ENCODE peak calls at places on chromosomes 1 and 21, in six cellular contexts. P is heart right ventricle; V is SJSA1; I is cardiac muscle cell; O is effector memory CD4-positive, alpha-beta T cell; J is psoas muscle. M is an unnamed sample.

GRCh38 chr21:14864211-14865021 is 200.4 kb downstream of the NRIP1 start:
- DNase-seq in V (peak; percentile 59), I (peak; percentile 90), P (peak; percentile 68), J (peak; percentile 70), O (no peak), M (no peak)

GRCh38 chr1:154808909-154809262 is 61.2 kb downstream of the KCNN3 start:
- DNase-seq in P (no peak), O (no peak), V (no peak), J (peak; percentile 54), I (no peak), M (no peak)

GRCh38 chr1:206686486-206687249 is 2.0 kb downstream of the MAPKAPK2 start:
- DNase-seq in I (no peak), O (peak; percentile 13), V (no peak), P (no peak), J (no peak), M (no peak)

GRCh38 chr21:44996501-44996921 is 56.7 kb downstream of the SLX9 start:
- DNase-seq in I (no peak), J (peak; percentile 9), V (no peak), P (no peak), O (no peak), M (no peak)

GRCh38 chr1:36125129-36125991 is at the start of gene COL8A2:
- DNase-seq in I (peak; percentile 15), P (peak; percentile 43), O (no peak), J (peak; percentile 49), V (no peak), M (no peak)

GRCh38 chr1:165056914-165057313 is 299.6 kb downstream of the LMX1A start:
- DNase-seq in J (no peak), P (no peak), V (no peak), O (no peak), I (no peak), M (no peak)

GRCh38 chr1:42348498-42348897 is 13.5 kb upstream of the FOXJ3 start:
- DNase-seq in P (no peak), O (no peak), I (no peak), V (no peak), J (no peak), M (no peak)

GRCh38 chr1:72439036-72439435 is 156.7 kb upstream of the NEGR1 start:
- DNase-seq in O (no peak), I (peak; percentile 4), P (no peak), V (no peak), J (no peak), M (no peak)

GRCh38 chr1:79190074-79190473 is 183.5 kb upstream of the ADGRL4 start:
- DNase-seq in J (no peak), P (no peak), O (no peak), V (no peak), I (peak; percentile 31), M (no peak)

GRCh38 chr1:63115527-63115926 is 206.8 kb upstream of the FOXD3 start:
- DNase-seq in O (no peak), J (no peak), P (no peak), I (no peak), V (no peak), M (no peak)

GRCh38 chr1:31643976-31644559 is 608 bp downstream of the PEF1 start:
- DNase-seq in P (no peak), O (peak; percentile 55), J (no peak), I (no peak), V (no peak), M (no peak)
- H3K4me1 ChIP-seq in P (peaks cover 74% of the 10 kb centered on the region), O (peaks cover 8% of the 10 kb centered on the region), J (peaks cover 57% of the 10 kb centered on the region), I (peaks cover 23% of the 10 kb centered on the region), V (peaks cover 12% of the 10 kb centered on the region), M (peaks cover 75% of the 10 kb centered on the region)

DNA sequence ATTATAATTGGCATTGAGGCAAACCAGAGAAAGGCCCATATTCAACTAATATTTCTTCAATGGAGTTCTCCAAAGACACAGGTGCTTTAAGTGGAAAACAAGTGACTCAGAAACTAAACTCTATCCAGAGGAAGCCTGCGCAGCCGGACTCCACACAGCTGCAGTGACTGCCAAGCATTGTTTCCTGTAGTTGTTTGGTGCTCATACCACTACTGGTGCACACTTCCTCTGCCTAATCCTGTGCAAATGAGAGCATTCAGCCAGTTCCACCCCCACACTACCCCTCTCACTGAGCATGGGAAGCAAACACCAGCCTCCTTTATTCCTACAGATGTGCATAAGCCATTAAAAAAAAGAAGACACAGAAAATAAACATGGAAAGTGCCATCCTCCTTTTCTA is 102.9 kb downstream of the VAV3 start:
- DNase-seq in V (no peak), O (no peak), I (peak; percentile 23), P (no peak), J (no peak), M (no peak)
- H3K4me3 ChIP-seq in V (no peak overlapping the region), O (no peak overlapping the region), I (no peak overlapping the region), P (no peak overlapping the region), J (no peak overlapping the region), M (no peak overlapping the region)

GRCh38 chr21:38301321-38302214 is 44.8 kb downstream of the KCNJ15 start:
- DNase-seq in V (no peak), I (no peak), J (no peak), P (no peak), O (no peak), M (no peak)

GRCh38 chr21:38299651-38300050 is 42.9 kb downstream of the KCNJ15 start:
- DNase-seq in V (no peak), I (no peak), P (no peak), O (no peak), J (no peak), M (no peak)

GRCh38 chr21:38298833-38299232 is 42.0 kb downstream of the KCNJ15 start:
- DNase-seq in O (no peak), J (no peak), I (no peak), V (no peak), P (no peak), M (no peak)

GRCh38 chr21:38297871-38298270 is 41.1 kb downstream of the KCNJ15 start:
- DNase-seq in J (no peak), V (no peak), P (no peak), O (no peak), I (no peak), M (no peak)

GRCh38 chr21:38300180-38300579 is 43.4 kb downstream of the KCNJ15 start:
- DNase-seq in V (no peak), P (no peak), O (no peak), I (no peak), J (no peak), M (no peak)
- H3K27ac ChIP-seq in V (no peak overlapping the region), P (no peak overlapping the region), O (no peak overlapping the region), I (no peak overlapping the region), J (no peak overlapping the region), M (no peak overlapping the region)

GRCh38 chr1:232221790-232222499 is 408.0 kb downstream of the SIPA1L2 start:
- DNase-seq in J (no peak), V (no peak), P (no peak), O (no peak), I (peak; percentile 11), M (no peak)
- H3K4me1 ChIP-seq in J (no peaks in the 10 kb centered on the region), V (peaks cover 13% of the 10 kb centered on the region), P (peaks cover 1% of the 10 kb centered on the region), O (peaks cover 8% of the 10 kb centered on the region), I (peaks cover 8% of the 10 kb centered on the region), M (no peaks in the 10 kb centered on the region)

DNA sequence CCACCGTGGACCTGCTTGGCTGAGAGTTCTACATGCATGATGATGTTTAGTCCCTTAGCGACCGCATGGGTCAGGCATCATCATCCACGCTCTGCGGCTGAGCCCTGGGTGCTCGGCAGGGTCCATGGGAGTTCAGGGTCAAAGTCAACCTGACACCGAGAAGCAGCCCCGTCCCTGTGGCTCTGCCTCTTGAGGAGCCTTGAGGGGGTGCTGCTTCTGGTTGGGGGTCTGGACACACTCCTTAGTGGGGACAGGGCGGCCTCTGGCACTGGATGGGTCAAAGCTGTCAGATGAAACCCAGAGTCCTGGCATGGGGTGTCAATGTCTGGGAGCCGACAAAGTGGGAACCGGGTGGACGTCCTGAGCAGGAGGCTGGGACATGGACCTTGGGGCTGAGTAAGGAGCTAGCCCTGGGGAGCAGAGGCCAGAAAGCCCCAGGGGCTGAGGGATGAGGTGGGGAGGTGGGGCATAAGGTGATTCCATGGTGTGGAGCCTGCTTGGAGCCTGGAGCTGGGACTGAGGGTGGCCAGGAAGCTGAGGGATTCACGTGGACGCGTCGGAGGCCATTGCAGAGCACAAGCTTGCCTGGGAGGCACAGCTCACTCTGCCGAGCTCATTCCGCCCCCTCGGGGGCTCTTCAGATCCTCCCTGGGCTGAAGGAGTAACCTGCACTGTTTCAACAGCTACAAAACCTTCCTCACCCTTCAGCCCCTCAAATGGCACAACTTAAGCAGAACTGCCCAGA is 53.9 kb downstream of the UMODL1 start:
- DNase-seq in P (no peak), V (no peak), I (no peak), J (no peak), O (no peak), M (no peak)
- H3K4me3 ChIP-seq in P (no peak overlapping the region), V (no peak overlapping the region), I (no peak overlapping the region), J (no peak overlapping the region), O (no peak overlapping the region), M (no peak overlapping the region)

GRCh38 chr1:201554167-201554600 is 15.3 kb downstream of the NAV1 start:
- DNase-seq in J (no peak), I (no peak), O (no peak), P (no peak), V (no peak), M (no peak)
- H3K27ac ChIP-seq in J (peak overlapping the region; percentile 60), I (peak overlapping the region; percentile 7), O (no peak overlapping the region), P (peak overlapping the region; percentile 87), V (no peak overlapping the region), M (peak overlapping the region; percentile 49)

GRCh38 chr1:3456964-3457909 is 2.8 kb downstream of the ARHGEF16 start:
- DNase-seq in P (no peak), V (no peak), O (no peak), I (no peak), J (peak; percentile 10), M (no peak)
- H3K4me1 ChIP-seq in P (peaks cover 30% of the 10 kb centered on the region), V (peaks cover 59% of the 10 kb centered on the region), O (peaks cover 15% of the 10 kb centered on the region), I (no peaks in the 10 kb centered on the region), J (peaks cover 46% of the 10 kb centered on the region), M (peaks cover 14% of the 10 kb centered on the region)

GRCh38 chr1:224340711-224341384 is 10.9 kb upstream of the NVL start:
- DNase-seq in O (no peak), V (no peak), I (peak; percentile 15), J (no peak), P (peak; percentile 22), M (no peak)
- H3K4me3 ChIP-seq in O (peak overlapping the region; percentile 80), V (peak overlapping the region; percentile 40), I (peak overlapping the region; percentile 18), J (peak overlapping the region; percentile 72), P (peak overlapping the region; percentile 37), M (peak overlapping the region; percentile 79)